ENCODE peak calls at places on chromosomes 2 and 18, in four cellular contexts. A, J, O and C are unnamed samples.

GRCh38 chr18:24651472-24651871 is 191.0 kb downstream of the HRH4 start:
- DNase-seq in A (no peak), J (no peak), O (no peak), C (no peak)

GRCh38 chr2:42775812-42776211 is 11.9 kb upstream of the OXER1 start:
- DNase-seq in O (no peak), J (no peak), A (no peak), C (no peak)

GRCh38 chr2:62774555-62775366 is 69.2 kb downstream of the EHBP1 start:
- DNase-seq in A (peak), O (peak), J (peak), C (peak)

GRCh38 chr2:138818479-138818878 is 38.3 kb upstream of the NXPH2 start:
- DNase-seq in J (no peak), A (no peak), O (no peak), C (no peak)

GRCh38 chr2:160293401-160293911 is 93.4 kb upstream of the ITGB6 start:
- DNase-seq in O (peak), A (peak), J (peak), C (peak)

GRCh38 chr2:205570641-205571040 is 111.7 kb upstream of the NRP2 start:
- DNase-seq in A (no peak), O (no peak), J (no peak), C (no peak)

GRCh38 chr2:71830497-71831207 is 317.0 kb downstream of the CYP26B1 start:
- DNase-seq in J (peak), O (no peak), A (no peak), C (peak)

GRCh38 chr2:18630941-18631340 is 41.6 kb upstream of the NT5C1B start:
- DNase-seq in J (no peak), A (no peak), O (no peak), C (peak)

GRCh38 chr18:51279367-51279984 is 82.0 kb upstream of the MEX3C start:
- DNase-seq in J (no peak), O (no peak), A (no peak), C (no peak)

GRCh38 chr2:88074854-88075292 is 7.2 kb downstream of the SMYD1 start:
- DNase-seq in O (no peak), A (peak), J (peak), C (peak)

GRCh38 chr2:217223222-217223930 is 363.5 kb upstream of the TNP1 start:
- DNase-seq in J (peak), A (peak), O (peak), C (peak)

GRCh38 chr18:74416124-74416523 is 41.0 kb downstream of the DIPK1C start:
- DNase-seq in A (no peak), J (no peak), O (no peak), C (no peak)